ENCODE peak calls at places on chromosomes 7 and 10, in eight cellular contexts. One of them, this sample, is unnamed.
A peak's percentile ranks its signal among the peaks of the same experiment; 100 is the strongest.

GRCh38 chr10:97612386-97612785 is 20.9 kb downstream of the MORN4 start:
- DNase-seq in Panc1: no peak
- DNase-seq in A549: peak; percentile 70
- DNase-seq in HL-60: peak; percentile 19
- DNase-seq in HCT116: peak; percentile 42
- DNase-seq in K562: peak; percentile 39
- DNase-seq in GM12878: no peak
- DNase-seq in HepG2: peak; percentile 45
- DNase-seq in this sample: peak; percentile 81

GRCh38 chr7:2124604-2125345 is 108.0 kb downstream of the MAD1L1 start:
- DNase-seq in Panc1: no peak
- DNase-seq in A549: no peak
- DNase-seq in HL-60: no peak
- DNase-seq in HCT116: no peak
- DNase-seq in K562: no peak
- DNase-seq in GM12878: no peak
- DNase-seq in HepG2: no peak
- DNase-seq in this sample: no peak

GRCh38 chr7:149826344-149827088 is 11.7 kb upstream of the ZNF862 start:
- DNase-seq in Panc1: no peak
- DNase-seq in A549: no peak
- DNase-seq in HL-60: no peak
- DNase-seq in HCT116: no peak
- DNase-seq in K562: no peak
- DNase-seq in GM12878: no peak
- DNase-seq in HepG2: no peak
- DNase-seq in this sample: no peak

GRCh38 chr7:133429371-133429770 is 176.5 kb downstream of the EXOC4 start:
- DNase-seq in Panc1: no peak
- DNase-seq in A549: no peak
- DNase-seq in HL-60: no peak
- DNase-seq in HCT116: no peak
- DNase-seq in K562: no peak
- DNase-seq in GM12878: no peak
- DNase-seq in HepG2: no peak
- DNase-seq in this sample: no peak

GRCh38 chr10:66586073-66586472 is 339.8 kb upstream of the LRRTM3 start:
- DNase-seq in Panc1: no peak
- DNase-seq in A549: no peak
- DNase-seq in HL-60: no peak
- DNase-seq in HCT116: no peak
- DNase-seq in K562: no peak
- DNase-seq in GM12878: no peak
- DNase-seq in HepG2: no peak
- DNase-seq in this sample: peak; percentile 61

GRCh38 chr7:47933229-47933628 is 15.0 kb downstream of the PKD1L1 start:
- DNase-seq in Panc1: no peak
- DNase-seq in A549: no peak
- DNase-seq in HL-60: no peak
- DNase-seq in HCT116: no peak
- DNase-seq in K562: no peak
- DNase-seq in GM12878: no peak
- DNase-seq in HepG2: no peak
- DNase-seq in this sample: no peak

GRCh38 chr10:59905066-59905734 is 1.2 kb downstream of the CCDC6 start:
- DNase-seq in Panc1: no peak
- DNase-seq in A549: no peak
- DNase-seq in HL-60: no peak
- DNase-seq in HCT116: no peak
- DNase-seq in K562: no peak
- DNase-seq in GM12878: no peak
- DNase-seq in HepG2: no peak
- DNase-seq in this sample: peak; percentile 80

GRCh38 chr10:80493482-80494021 is 39.4 kb downstream of the TSPAN14 start:
- DNase-seq in Panc1: no peak
- DNase-seq in A549: peak; percentile 51
- DNase-seq in HL-60: peak; percentile 63
- DNase-seq in HCT116: no peak
- DNase-seq in K562: no peak
- DNase-seq in GM12878: no peak
- DNase-seq in HepG2: peak; percentile 89
- DNase-seq in this sample: no peak

GRCh38 chr10:92789826-92790225 is 58.5 kb upstream of the EXOC6 start:
- DNase-seq in Panc1: no peak
- DNase-seq in A549: no peak
- DNase-seq in HL-60: peak; percentile 38
- DNase-seq in HCT116: no peak
- DNase-seq in K562: no peak
- DNase-seq in GM12878: no peak
- DNase-seq in HepG2: no peak
- DNase-seq in this sample: peak; percentile 7

GRCh38 chr7:123745437-123745836 is 3.4 kb downstream of the WASL start:
- DNase-seq in Panc1: no peak
- DNase-seq in A549: no peak
- DNase-seq in HL-60: no peak
- DNase-seq in HCT116: no peak
- DNase-seq in K562: no peak
- DNase-seq in GM12878: no peak
- DNase-seq in HepG2: no peak
- DNase-seq in this sample: no peak

GRCh38 chr7:32881074-32881982 is 10.2 kb downstream of the KBTBD2 start:
- DNase-seq in Panc1: no peak
- DNase-seq in A549: peak; percentile 44
- DNase-seq in HL-60: no peak
- DNase-seq in HCT116: no peak
- DNase-seq in K562: no peak
- DNase-seq in GM12878: no peak
- DNase-seq in HepG2: no peak
- DNase-seq in this sample: no peak

GRCh38 chr7:65902306-65902705 is 29.4 kb downstream of the VKORC1L1 start:
- DNase-seq in Panc1: no peak
- DNase-seq in A549: no peak
- DNase-seq in HL-60: no peak
- DNase-seq in HCT116: no peak
- DNase-seq in K562: no peak
- DNase-seq in GM12878: no peak
- DNase-seq in HepG2: no peak
- DNase-seq in this sample: no peak

DNA sequence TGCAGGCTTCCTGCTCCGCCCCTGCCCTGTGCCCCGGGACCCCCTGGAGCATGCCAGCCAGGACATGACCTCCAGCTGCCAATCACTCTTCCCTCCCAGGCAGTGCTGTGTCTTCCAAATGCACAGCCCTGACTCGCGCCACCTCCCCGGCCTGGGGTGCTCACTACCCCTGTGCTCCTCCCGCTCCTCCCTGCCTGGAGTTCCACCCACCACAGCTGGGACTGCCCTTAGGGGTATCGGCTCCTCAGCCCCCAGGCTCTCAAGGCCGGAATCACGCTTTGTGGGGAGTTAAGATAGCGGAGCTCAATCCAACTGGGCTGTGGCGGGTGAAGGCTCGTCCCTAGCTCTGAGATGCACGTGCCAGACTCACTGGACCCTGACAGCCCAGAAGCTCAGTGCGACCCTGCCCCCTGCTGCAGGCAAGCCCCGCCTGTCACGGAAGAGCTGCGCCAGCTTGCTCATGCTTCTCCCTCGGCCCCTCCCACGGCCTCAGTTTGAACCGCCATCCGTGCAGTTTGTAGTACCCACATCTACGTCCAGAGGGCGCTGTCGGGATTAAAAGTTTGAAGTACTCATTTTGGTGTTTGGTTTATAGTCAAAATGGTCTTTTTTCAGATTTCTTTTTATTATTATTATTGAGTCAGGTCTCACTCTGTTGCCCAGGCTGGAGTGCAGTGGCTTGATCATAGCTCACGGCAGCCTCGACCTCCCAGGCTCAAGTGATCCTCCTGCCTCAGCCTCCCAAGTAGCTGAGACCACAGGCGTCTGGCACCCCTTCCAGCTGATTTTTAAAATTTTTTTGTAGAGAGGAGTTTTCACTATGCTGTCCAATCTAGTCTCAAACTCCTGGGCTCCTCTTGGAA is 142.5 kb upstream of the TCERG1L start:
- DNase-seq in Panc1: no peak
- DNase-seq in A549: peak; percentile 40
- DNase-seq in HL-60: peak; percentile 32
- DNase-seq in HCT116: peak; percentile 21
- DNase-seq in K562: peak; percentile 68
- DNase-seq in GM12878: no peak
- DNase-seq in HepG2: peak; percentile 12
- DNase-seq in this sample: peak; percentile 84
- TF ChIP-seq REST in Panc1: no peak
- TF ChIP-seq REST in A549: no peak
- TF ChIP-seq REST in HL-60: no peak
- TF ChIP-seq REST in HCT116: no peak
- TF ChIP-seq REST in K562: no peak
- TF ChIP-seq REST in GM12878: no peak
- TF ChIP-seq REST in HepG2: no peak
- TF ChIP-seq REST in this sample: no peak

DNA sequence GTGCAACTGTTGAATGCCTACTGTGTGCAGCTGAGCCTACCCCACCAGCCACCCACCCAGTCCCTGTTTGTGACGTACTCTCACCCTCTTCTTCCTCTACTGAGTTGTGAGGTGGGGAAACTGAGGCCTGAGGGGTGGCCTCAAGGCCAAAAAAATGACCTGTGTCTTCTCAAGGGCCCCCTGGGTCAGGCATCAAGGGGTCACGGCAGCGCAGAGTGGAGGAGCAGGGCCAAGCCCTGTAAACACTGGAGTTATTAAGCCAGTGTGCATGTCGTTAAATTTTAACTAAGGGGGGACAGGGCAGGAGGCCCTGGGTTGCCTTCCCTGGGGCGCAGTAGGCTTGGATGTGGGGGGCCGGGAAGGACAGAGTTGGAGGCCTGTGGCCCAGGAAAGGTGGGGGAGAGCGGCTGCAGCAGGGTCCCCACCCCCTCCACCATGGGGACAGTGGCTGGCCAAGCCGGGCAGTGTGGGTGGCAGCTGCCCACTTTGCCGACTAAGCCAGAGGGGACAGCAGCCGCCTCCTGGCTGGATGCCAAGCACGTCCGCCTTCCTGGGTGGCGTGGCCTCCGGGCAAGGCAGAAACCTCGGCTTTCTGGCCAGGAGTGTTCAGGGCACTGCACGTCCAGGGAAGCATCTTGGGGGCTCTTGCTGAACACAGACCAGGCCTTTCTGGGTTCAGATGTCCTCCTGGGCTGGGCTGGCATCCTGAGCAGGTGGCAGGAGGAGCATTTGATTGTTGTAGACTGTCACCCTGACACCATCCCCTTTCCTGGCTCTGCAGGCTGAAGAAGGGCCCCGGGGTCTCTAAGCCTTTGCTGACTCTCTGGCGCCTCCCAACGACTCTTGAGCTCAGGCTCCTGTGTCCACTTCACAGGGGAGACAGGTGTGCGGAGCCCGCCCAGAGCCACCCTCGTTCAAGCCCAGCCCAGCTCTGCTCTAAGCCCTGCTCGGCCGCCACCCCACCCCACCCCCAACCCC is 1.9 kb downstream of the SLC29A4 start:
- DNase-seq in Panc1: no peak
- DNase-seq in A549: peak; percentile 84
- DNase-seq in HL-60: peak; percentile 49
- DNase-seq in HCT116: peak; percentile 54
- DNase-seq in K562: peak; percentile 36
- DNase-seq in GM12878: peak; percentile 4
- DNase-seq in HepG2: peak; percentile 87
- DNase-seq in this sample: peak; percentile 95
- TF ChIP-seq REST in Panc1: no peak
- TF ChIP-seq REST in A549: no peak
- TF ChIP-seq REST in HL-60: no peak
- TF ChIP-seq REST in HCT116: no peak
- TF ChIP-seq REST in K562: no peak
- TF ChIP-seq REST in GM12878: no peak
- TF ChIP-seq REST in HepG2: no peak
- TF ChIP-seq REST in this sample: no peak

DNA sequence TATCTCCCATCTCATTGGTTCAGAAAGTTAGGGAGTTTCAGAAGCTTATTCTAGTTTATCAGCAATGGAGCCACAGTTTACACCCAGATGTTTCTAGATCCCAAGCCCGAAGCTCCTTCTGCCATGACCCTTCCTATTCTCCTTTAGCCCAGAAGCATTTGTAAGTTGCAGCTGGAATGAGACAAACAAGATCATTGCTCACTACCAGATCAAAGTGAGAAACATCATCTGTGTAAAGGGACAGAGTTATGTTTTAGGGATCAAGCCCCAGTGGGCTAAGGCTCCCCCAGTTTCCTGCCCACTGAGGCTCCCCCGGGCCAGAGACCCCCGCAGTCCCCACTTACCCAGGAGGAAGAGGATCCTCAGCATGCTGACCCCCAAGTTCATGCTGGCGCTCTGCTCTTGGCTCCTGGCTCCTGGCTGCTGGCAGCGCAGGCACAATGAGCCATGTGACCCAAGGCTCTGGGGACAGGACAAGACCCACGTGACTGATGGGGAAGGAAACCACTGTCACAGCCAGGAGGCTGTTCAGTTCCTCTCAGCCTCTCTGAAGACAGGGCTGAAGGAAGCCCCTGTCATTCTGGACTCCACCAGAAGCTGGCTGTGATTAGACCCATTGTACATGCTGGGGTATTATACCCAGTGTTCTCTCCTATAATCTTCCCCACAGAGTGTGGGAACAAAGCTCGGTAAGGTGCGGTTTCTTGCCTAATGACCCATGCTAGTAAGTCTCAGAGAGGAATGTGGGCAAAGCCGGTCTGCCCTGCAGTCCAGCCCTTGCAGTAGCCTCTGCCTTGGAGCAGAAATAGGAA is at the start of gene TMEM273:
- DNase-seq in Panc1: no peak
- DNase-seq in A549: no peak
- DNase-seq in HL-60: peak; percentile 86
- DNase-seq in HCT116: no peak
- DNase-seq in K562: peak; percentile 53
- DNase-seq in GM12878: peak; percentile 73
- DNase-seq in HepG2: no peak
- DNase-seq in this sample: no peak
- TF ChIP-seq REST in Panc1: no peak
- TF ChIP-seq REST in A549: no peak
- TF ChIP-seq REST in HL-60: no peak
- TF ChIP-seq REST in HCT116: no peak
- TF ChIP-seq REST in K562: peak; percentile 29
- TF ChIP-seq REST in GM12878: no peak
- TF ChIP-seq REST in HepG2: no peak
- TF ChIP-seq REST in this sample: no peak

DNA sequence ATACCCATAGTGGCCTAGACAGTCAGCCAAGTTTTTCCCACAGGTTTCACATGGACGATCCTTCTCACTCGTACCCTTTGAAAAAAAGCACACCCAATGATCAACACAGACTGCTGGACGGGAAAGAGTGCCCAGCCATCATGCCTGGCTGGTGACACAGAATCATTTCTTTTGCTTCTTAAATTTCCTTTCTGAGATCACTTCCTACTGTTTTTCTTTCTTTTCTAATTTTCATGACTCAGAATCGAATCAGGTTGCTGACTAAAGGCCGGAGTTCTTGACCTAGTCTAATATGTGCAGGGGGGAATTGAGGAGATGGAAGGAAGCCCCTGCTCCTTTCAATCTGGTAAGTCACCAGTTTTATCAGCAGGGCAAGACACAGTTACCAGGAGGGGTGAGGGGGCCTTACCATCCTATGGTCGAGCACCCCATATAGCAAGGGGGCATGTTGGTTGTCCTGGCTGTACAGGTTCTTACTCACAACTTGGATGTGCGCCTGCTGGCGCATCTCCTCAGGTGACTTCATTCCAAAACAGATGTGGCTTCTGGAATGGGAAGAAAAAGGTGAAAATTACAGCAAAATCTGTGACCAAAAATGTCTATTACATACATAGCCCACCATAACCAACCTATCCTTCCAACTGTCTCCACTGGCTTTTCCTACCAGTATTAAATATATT is 3.5 kb downstream of the POLR3A start:
- DNase-seq in Panc1: peak; percentile 86
- DNase-seq in A549: no peak
- DNase-seq in HL-60: no peak
- DNase-seq in HCT116: no peak
- DNase-seq in K562: no peak
- DNase-seq in GM12878: no peak
- DNase-seq in HepG2: no peak
- DNase-seq in this sample: no peak
- TF ChIP-seq REST in Panc1: no peak
- TF ChIP-seq REST in A549: no peak
- TF ChIP-seq REST in HL-60: no peak
- TF ChIP-seq REST in HCT116: no peak
- TF ChIP-seq REST in K562: no peak
- TF ChIP-seq REST in GM12878: no peak
- TF ChIP-seq REST in HepG2: no peak
- TF ChIP-seq REST in this sample: no peak

This sample was measured in GM23338.